ENCODE peak calls at places on chromosomes 2 and 18, in nine cellular contexts. A, C, X, P, M, O, Z, Y and K are unnamed samples. For H3K36me3, the result is how much of the 10 kb centered on the place peaks cover.

GRCh38 chr18:76463358-76463757 is 31.7 kb downstream of the ZNF516 start:
- DNase-seq in X (no peak), C (no peak), P (no peak), Z (no peak), O (no peak), Y (no peak), A (no peak), M (no peak), K (no peak)

GRCh38 chr2:55045685-55046221 is 4.5 kb downstream of the RTN4 start:
- DNase-seq in O (no peak), Y (no peak), A (no peak), M (no peak), C (no peak), P (no peak), Z (no peak), X (peak), K (no peak)

GRCh38 chr2:205947621-205948495 is 138.1 kb downstream of the INO80D start:
- DNase-seq in A (peak), X (peak), Z (peak), P (peak), Y (peak), O (peak), C (peak), M (peak), K (peak)

GRCh38 chr18:59325965-59326364 is 7.5 kb upstream of the CPLX4 start:
- DNase-seq in Z (no peak), A (no peak), O (no peak), C (no peak), X (no peak), P (no peak), Y (no peak), M (no peak), K (no peak)

GRCh38 chr2:10900216-10901109 is 11.3 kb upstream of the KCNF1 start:
- DNase-seq in A (peak), C (peak), X (peak), P (no peak), O (no peak), Z (peak), Y (no peak), M (peak), K (peak)

GRCh38 chr2:191696001-191696400 is 18.1 kb downstream of the NABP1 start:
- DNase-seq in P (no peak), Y (peak), A (peak), O (peak), M (peak), X (peak), C (no peak), Z (peak), K (peak)

GRCh38 chr2:86441789-86442641 is 844 bp downstream of the KDM3A start:
- DNase-seq in Y (peak), X (peak), C (peak), O (peak), A (peak), P (peak), M (peak), Z (peak), K (peak)

GRCh38 chr2:9809064-9809356 is 34.3 kb upstream of the TAF1B start:
- DNase-seq in A (no peak), O (peak), C (no peak), Y (no peak), Z (no peak), P (peak), M (no peak), X (peak), K (peak)

GRCh38 chr2:221461911-221462310 is 110.2 kb downstream of the EPHA4 start:
- DNase-seq in C (no peak), Y (no peak), P (no peak), M (no peak), O (no peak), A (peak), X (no peak), Z (no peak), K (no peak)

GRCh38 chr2:62757029-62757428 is 51.5 kb downstream of the EHBP1 start:
- DNase-seq in A (no peak), Y (no peak), M (no peak), O (no peak), Z (no peak), P (no peak), C (no peak), X (no peak), K (no peak)

GRCh38 chr2:10266133-10266620 is 36.5 kb upstream of the HPCAL1 start:
- DNase-seq in Z (no peak), Y (peak), A (peak), M (peak), P (no peak), O (peak), X (peak), C (no peak), K (no peak)

GRCh38 chr2:27893031-27893430 is 2.5 kb downstream of the BABAM2 start:
- DNase-seq in P (no peak), X (no peak), M (no peak), A (no peak), O (no peak), Y (no peak), C (no peak), Z (no peak), K (no peak)

GRCh38 chr2:27901219-27901618 is 10.7 kb downstream of the BABAM2 start:
- DNase-seq in C (no peak), X (no peak), O (no peak), Z (no peak), A (peak), M (no peak), Y (no peak), P (no peak), K (no peak)

GRCh38 chr2:27903018-27903417 is 12.5 kb downstream of the BABAM2 start:
- DNase-seq in Z (no peak), M (peak), C (no peak), X (no peak), A (no peak), P (no peak), Y (no peak), O (no peak), K (no peak)

GRCh38 chr2:27902143-27902542 is 11.6 kb downstream of the BABAM2 start:
- DNase-seq in A (no peak), P (no peak), X (peak), C (no peak), M (no peak), O (no peak), Y (no peak), Z (no peak), K (no peak)

GRCh38 chr2:27897755-27898154 is 7.2 kb downstream of the BABAM2 start:
- DNase-seq in X (no peak), M (no peak), C (no peak), P (no peak), Y (no peak), Z (no peak), O (no peak), A (no peak), K (no peak)
- H3K36me3 ChIP-seq in X (under half), M (under half), C (under half), P (under half), Y (under half), Z (under half), O (under half), A (under half), K (under half)

GRCh38 chr2:28906376-28906775 is 11.9 kb downstream of the WDR43 start:
- DNase-seq in Z (no peak), Y (no peak), O (no peak), M (no peak), A (peak), C (no peak), P (no peak), X (no peak), K (no peak)

GRCh38 chr2:28904295-28904694 is 9.8 kb downstream of the WDR43 start:
- DNase-seq in O (no peak), A (peak), C (no peak), M (peak), P (no peak), Y (no peak), X (peak), Z (no peak), K (no peak)

GRCh38 chr2:28906821-28907220 is 12.4 kb downstream of the WDR43 start:
- DNase-seq in A (no peak), C (no peak), M (no peak), Z (no peak), Y (no peak), O (no peak), X (no peak), P (no peak), K (no peak)

GRCh38 chr2:28905533-28905932 is 11.1 kb downstream of the WDR43 start:
- DNase-seq in Y (no peak), Z (no peak), C (no peak), M (no peak), O (no peak), X (no peak), A (no peak), P (no peak), K (no peak)

GRCh38 chr2:28904802-28905499 is 10.5 kb downstream of the WDR43 start:
- DNase-seq in C (no peak), M (no peak), P (no peak), X (no peak), Z (no peak), Y (no peak), A (no peak), O (no peak), K (no peak)
- H3K36me3 ChIP-seq in C (half or more), M (under half), P (under half), X (half or more), Z (half or more), Y (under half), A (under half), O (under half), K (under half)

DNA sequence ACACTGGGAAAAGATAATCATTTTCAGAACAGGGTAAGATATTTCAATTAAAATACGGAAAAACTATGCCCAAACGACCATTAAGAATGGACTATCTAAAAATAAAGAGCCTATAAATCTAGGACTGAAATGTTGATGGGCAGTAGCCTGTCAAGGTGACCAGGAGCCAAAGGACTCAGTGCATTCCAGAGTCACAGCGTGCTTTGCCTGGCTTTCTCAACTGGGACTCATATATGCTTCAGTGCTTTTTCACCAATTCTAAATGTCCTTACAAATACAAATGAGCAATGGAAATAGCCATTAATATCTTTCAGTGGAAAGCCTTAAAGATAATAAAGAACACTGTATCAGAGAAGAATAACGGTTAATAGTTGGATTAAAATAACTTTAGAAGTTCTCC is 35.4 kb downstream of the PREPL start:
- DNase-seq in X (no peak), C (no peak), Z (no peak), A (no peak), P (no peak), O (no peak), M (no peak), Y (no peak), K (no peak)
- H3K36me3 ChIP-seq in X (under half), C (half or more), Z (under half), A (under half), P (under half), O (under half), M (under half), Y (under half), K (under half)

DNA sequence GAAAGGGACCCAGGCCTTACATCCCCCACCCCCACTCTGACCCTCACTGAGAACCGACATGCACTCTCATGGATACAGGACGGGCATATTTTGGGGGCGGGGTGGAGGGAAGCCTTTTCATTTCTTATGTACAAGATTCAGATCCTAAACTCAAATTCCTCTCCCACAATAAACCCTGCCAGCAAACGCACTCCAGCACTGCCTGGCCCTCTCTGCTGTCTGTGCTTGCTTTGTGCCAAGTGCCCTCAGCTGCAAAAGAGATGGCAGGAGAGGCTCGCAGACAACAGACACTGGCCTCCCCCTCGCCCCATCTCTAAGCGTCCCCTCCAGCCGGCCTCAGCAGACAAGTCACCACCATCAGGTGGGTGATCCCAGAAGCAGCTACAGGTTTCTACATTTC is 42.4 kb downstream of the FAM168B start:
- DNase-seq in X (no peak), M (no peak), O (no peak), Z (no peak), P (no peak), Y (no peak), A (no peak), C (no peak), K (no peak)
- H3K36me3 ChIP-seq in X (half or more), M (under half), O (half or more), Z (half or more), P (under half), Y (half or more), A (half or more), C (under half), K (under half)

GRCh38 chr2:168234407-168235085 is 12.8 kb downstream of the STK39 start:
- DNase-seq in C (no peak), Y (no peak), P (no peak), O (no peak), A (peak), X (no peak), Z (no peak), M (no peak), K (no peak)
- H3K36me3 ChIP-seq in C (under half), Y (under half), P (under half), O (under half), A (under half), X (under half), Z (under half), M (under half), K (under half)

GRCh38 chr2:27647289-27647688 is 16.1 kb downstream of the SUPT7L start:
- DNase-seq in C (no peak), P (no peak), Z (no peak), O (no peak), X (no peak), Y (no peak), M (no peak), A (peak), K (no peak)
- H3K36me3 ChIP-seq in C (half or more), P (under half), Z (half or more), O (under half), X (half or more), Y (half or more), M (under half), A (under half), K (under half)

GRCh38 chr2:233838726-233839446 is 15.4 kb downstream of the HJURP start:
- DNase-seq in A (no peak), M (no peak), O (no peak), P (no peak), C (no peak), Z (no peak), X (no peak), Y (no peak), K (no peak)
- H3K36me3 ChIP-seq in A (under half), M (under half), O (under half), P (under half), C (half or more), Z (half or more), X (half or more), Y (under half), K (under half)

GRCh38 chr2:128178144-128178649 is 87.2 kb downstream of the UGGT1 start:
- DNase-seq in Z (no peak), X (no peak), C (no peak), P (no peak), M (no peak), A (no peak), Y (no peak), O (no peak), K (no peak)

GRCh38 chr2:128178650-128179460 is 87.9 kb downstream of the UGGT1 start:
- DNase-seq in X (peak), M (peak), Z (peak), O (peak), C (peak), Y (no peak), A (peak), P (peak), K (peak)

GRCh38 chr2:128179461-128179755 is 88.4 kb downstream of the UGGT1 start:
- DNase-seq in X (no peak), O (no peak), Y (no peak), C (no peak), P (no peak), A (no peak), M (no peak), Z (no peak), K (no peak)

GRCh38 chr2:128180031-128180430 is 89.0 kb downstream of the UGGT1 start:
- DNase-seq in Y (no peak), A (peak), O (no peak), Z (no peak), M (peak), C (no peak), X (no peak), P (no peak), K (no peak)

GRCh38 chr2:128177315-128177714 is 86.3 kb downstream of the UGGT1 start:
- DNase-seq in M (no peak), A (no peak), Y (no peak), C (no peak), X (no peak), P (no peak), Z (no peak), O (no peak), K (no peak)
- H3K36me3 ChIP-seq in M (under half), A (under half), Y (half or more), C (under half), X (half or more), P (under half), Z (half or more), O (under half), K (under half)